ENCODE peak calls at places on chromosomes 4 and X, in eight cellular contexts. One of them, this sample, is unnamed.

GRCh38 chr4:72302981-72303704 is 265.9 kb downstream of the ADAMTS3 start:
- DNase-seq in CD8-positive, alpha-beta memory T cell: peak; percentile 31
- DNase-seq in thoracic aorta: no peak
- DNase-seq in IMR-90: peak; percentile 35
- DNase-seq in cardiac muscle cell: peak; percentile 58
- DNase-seq in body of pancreas: peak; percentile 41
- DNase-seq in aorta: no peak
- DNase-seq in tibial artery: no peak
- DNase-seq in this sample: no peak

GRCh38 chrX:139559383-139560042 is 29.0 kb downstream of the F9 start:
- DNase-seq in tibial artery: no peak
- DNase-seq in thoracic aorta: no peak
- DNase-seq in IMR-90: peak; percentile 43
- DNase-seq in cardiac muscle cell: peak; percentile 50
- DNase-seq in body of pancreas: peak; percentile 41
- DNase-seq in CD8-positive, alpha-beta memory T cell: no peak
- DNase-seq in aorta: no peak
- DNase-seq in this sample: no peak

GRCh38 chrX:85052207-85052606 is 48.5 kb downstream of the APOOL start:
- DNase-seq in IMR-90: peak; percentile 11
- DNase-seq in tibial artery: no peak
- DNase-seq in thoracic aorta: no peak
- DNase-seq in aorta: no peak
- DNase-seq in CD8-positive, alpha-beta memory T cell: no peak
- DNase-seq in cardiac muscle cell: peak; percentile 22
- DNase-seq in body of pancreas: no peak
- DNase-seq in this sample: no peak

GRCh38 chrX:49058794-49059193 is at the start of gene CCDC120:
- DNase-seq in aorta: no peak
- DNase-seq in CD8-positive, alpha-beta memory T cell: no peak
- DNase-seq in IMR-90: no peak
- DNase-seq in thoracic aorta: no peak
- DNase-seq in tibial artery: no peak
- DNase-seq in body of pancreas: peak; percentile 62
- DNase-seq in cardiac muscle cell: no peak
- DNase-seq in this sample: no peak

GRCh38 chrX:118901991-118902390 is 72.4 kb upstream of the LONRF3 start:
- DNase-seq in cardiac muscle cell: no peak
- DNase-seq in CD8-positive, alpha-beta memory T cell: no peak
- DNase-seq in tibial artery: no peak
- DNase-seq in aorta: no peak
- DNase-seq in thoracic aorta: no peak
- DNase-seq in IMR-90: no peak
- DNase-seq in body of pancreas: no peak
- DNase-seq in this sample: no peak

GRCh38 chrX:100216083-100216482 is 194.0 kb downstream of the PCDH19 start:
- DNase-seq in tibial artery: no peak
- DNase-seq in body of pancreas: no peak
- DNase-seq in CD8-positive, alpha-beta memory T cell: no peak
- DNase-seq in thoracic aorta: no peak
- DNase-seq in IMR-90: no peak
- DNase-seq in cardiac muscle cell: no peak
- DNase-seq in aorta: no peak
- DNase-seq in this sample: no peak

GRCh38 chrX:109987884-109988283 is 15.0 kb upstream of the TMEM164 start:
- DNase-seq in tibial artery: no peak
- DNase-seq in body of pancreas: no peak
- DNase-seq in thoracic aorta: no peak
- DNase-seq in aorta: no peak
- DNase-seq in CD8-positive, alpha-beta memory T cell: no peak
- DNase-seq in IMR-90: no peak
- DNase-seq in cardiac muscle cell: peak; percentile 82
- DNase-seq in this sample: peak; percentile 7

GRCh38 chr4:169665039-169665732 is 44.8 kb downstream of the CLCN3 start:
- DNase-seq in IMR-90: no peak
- DNase-seq in CD8-positive, alpha-beta memory T cell: no peak
- DNase-seq in tibial artery: no peak
- DNase-seq in aorta: no peak
- DNase-seq in body of pancreas: no peak
- DNase-seq in thoracic aorta: no peak
- DNase-seq in cardiac muscle cell: no peak
- DNase-seq in this sample: no peak

GRCh38 chr4:53152467-53152866 is 213.4 kb downstream of the SCFD2 start:
- DNase-seq in body of pancreas: no peak
- DNase-seq in IMR-90: no peak
- DNase-seq in cardiac muscle cell: no peak
- DNase-seq in tibial artery: no peak
- DNase-seq in aorta: no peak
- DNase-seq in CD8-positive, alpha-beta memory T cell: no peak
- DNase-seq in thoracic aorta: no peak
- DNase-seq in this sample: no peak

GRCh38 chr4:36532670-36533373 is 251.4 kb downstream of the DTHD1 start:
- DNase-seq in body of pancreas: no peak
- DNase-seq in aorta: no peak
- DNase-seq in cardiac muscle cell: no peak
- DNase-seq in IMR-90: no peak
- DNase-seq in CD8-positive, alpha-beta memory T cell: no peak
- DNase-seq in thoracic aorta: no peak
- DNase-seq in tibial artery: no peak
- DNase-seq in this sample: no peak

GRCh38 chr4:150224896-150225591 is 146.8 kb downstream of the DCLK2 start:
- DNase-seq in tibial artery: no peak
- DNase-seq in thoracic aorta: no peak
- DNase-seq in IMR-90: peak; percentile 99
- DNase-seq in aorta: no peak
- DNase-seq in body of pancreas: no peak
- DNase-seq in cardiac muscle cell: peak; percentile 63
- DNase-seq in CD8-positive, alpha-beta memory T cell: no peak
- DNase-seq in this sample: no peak

GRCh38 chr4:24143741-24144140 is 253.9 kb upstream of the PPARGC1A start:
- DNase-seq in CD8-positive, alpha-beta memory T cell: no peak
- DNase-seq in tibial artery: no peak
- DNase-seq in aorta: no peak
- DNase-seq in IMR-90: no peak
- DNase-seq in cardiac muscle cell: no peak
- DNase-seq in thoracic aorta: no peak
- DNase-seq in body of pancreas: no peak
- DNase-seq in this sample: no peak

GRCh38 chr4:41507292-41507933 is 30.5 kb upstream of the LIMCH1 start:
- DNase-seq in aorta: no peak
- DNase-seq in IMR-90: no peak
- DNase-seq in thoracic aorta: no peak
- DNase-seq in cardiac muscle cell: peak; percentile 53
- DNase-seq in tibial artery: no peak
- DNase-seq in CD8-positive, alpha-beta memory T cell: no peak
- DNase-seq in body of pancreas: no peak
- DNase-seq in this sample: no peak

GRCh38 chr4:172141025-172141424 is 327.8 kb downstream of the GALNTL6 start:
- DNase-seq in body of pancreas: no peak
- DNase-seq in CD8-positive, alpha-beta memory T cell: no peak
- DNase-seq in cardiac muscle cell: no peak
- DNase-seq in IMR-90: no peak
- DNase-seq in tibial artery: no peak
- DNase-seq in thoracic aorta: no peak
- DNase-seq in aorta: no peak
- DNase-seq in this sample: no peak

GRCh38 chr4:80967346-80967745 is 63.2 kb upstream of the BMP3 start:
- DNase-seq in IMR-90: no peak
- DNase-seq in CD8-positive, alpha-beta memory T cell: no peak
- DNase-seq in tibial artery: no peak
- DNase-seq in aorta: no peak
- DNase-seq in body of pancreas: no peak
- DNase-seq in thoracic aorta: no peak
- DNase-seq in cardiac muscle cell: no peak
- DNase-seq in this sample: no peak

GRCh38 chrX:106932492-106932923 is 12.3 kb downstream of the CLDN2 start:
- DNase-seq in IMR-90: peak; percentile 57
- DNase-seq in thoracic aorta: no peak
- DNase-seq in tibial artery: no peak
- DNase-seq in cardiac muscle cell: peak; percentile 54
- DNase-seq in body of pancreas: no peak
- DNase-seq in CD8-positive, alpha-beta memory T cell: no peak
- DNase-seq in aorta: no peak
- DNase-seq in this sample: no peak

GRCh38 chrX:100289159-100289558 is 120.9 kb downstream of the PCDH19 start:
- DNase-seq in CD8-positive, alpha-beta memory T cell: no peak
- DNase-seq in cardiac muscle cell: no peak
- DNase-seq in aorta: no peak
- DNase-seq in tibial artery: no peak
- DNase-seq in body of pancreas: no peak
- DNase-seq in thoracic aorta: no peak
- DNase-seq in IMR-90: no peak
- DNase-seq in this sample: no peak

GRCh38 chrX:136468391-136469103 is 19.2 kb upstream of the BRS3 start:
- DNase-seq in tibial artery: no peak
- DNase-seq in thoracic aorta: no peak
- DNase-seq in CD8-positive, alpha-beta memory T cell: no peak
- DNase-seq in IMR-90: no peak
- DNase-seq in cardiac muscle cell: no peak
- DNase-seq in body of pancreas: no peak
- DNase-seq in aorta: no peak
- DNase-seq in this sample: no peak

GRCh38 chrX:136476501-136476900 is 11.2 kb upstream of the BRS3 start:
- DNase-seq in tibial artery: no peak
- DNase-seq in CD8-positive, alpha-beta memory T cell: no peak
- DNase-seq in cardiac muscle cell: no peak
- DNase-seq in aorta: no peak
- DNase-seq in body of pancreas: no peak
- DNase-seq in thoracic aorta: no peak
- DNase-seq in IMR-90: no peak
- DNase-seq in this sample: no peak

GRCh38 chrX:136475236-136475635 is 12.5 kb upstream of the BRS3 start:
- DNase-seq in thoracic aorta: no peak
- DNase-seq in body of pancreas: no peak
- DNase-seq in cardiac muscle cell: no peak
- DNase-seq in IMR-90: no peak
- DNase-seq in CD8-positive, alpha-beta memory T cell: no peak
- DNase-seq in aorta: no peak
- DNase-seq in tibial artery: no peak
- DNase-seq in this sample: no peak

GRCh38 chrX:136477026-136477425 is 10.7 kb upstream of the BRS3 start:
- DNase-seq in CD8-positive, alpha-beta memory T cell: no peak
- DNase-seq in thoracic aorta: no peak
- DNase-seq in IMR-90: no peak
- DNase-seq in cardiac muscle cell: no peak
- DNase-seq in body of pancreas: no peak
- DNase-seq in tibial artery: no peak
- DNase-seq in aorta: no peak
- DNase-seq in this sample: no peak

GRCh38 chrX:136473663-136474062 is 14.1 kb upstream of the BRS3 start:
- DNase-seq in thoracic aorta: no peak
- DNase-seq in IMR-90: no peak
- DNase-seq in cardiac muscle cell: no peak
- DNase-seq in body of pancreas: no peak
- DNase-seq in tibial artery: no peak
- DNase-seq in aorta: no peak
- DNase-seq in CD8-positive, alpha-beta memory T cell: no peak
- DNase-seq in this sample: no peak
- H3K27me3 ChIP-seq in thoracic aorta: no peaks in the 10 kb centered on the region
- H3K27me3 ChIP-seq in IMR-90: peaks cover 5% of the 10 kb centered on the region
- H3K27me3 ChIP-seq in cardiac muscle cell: no peaks in the 10 kb centered on the region
- H3K27me3 ChIP-seq in body of pancreas: no peaks in the 10 kb centered on the region
- H3K27me3 ChIP-seq in tibial artery: no peaks in the 10 kb centered on the region
- H3K27me3 ChIP-seq in aorta: no peaks in the 10 kb centered on the region
- H3K27me3 ChIP-seq in CD8-positive, alpha-beta memory T cell: no peaks in the 10 kb centered on the region
- H3K27me3 ChIP-seq in this sample: no peaks in the 10 kb centered on the region

GRCh38 chr4:38759077-38759789 is 23.6 kb downstream of the TLR10 start:
- DNase-seq in body of pancreas: peak; percentile 58
- DNase-seq in thoracic aorta: no peak
- DNase-seq in IMR-90: peak; percentile 80
- DNase-seq in aorta: no peak
- DNase-seq in CD8-positive, alpha-beta memory T cell: peak; percentile 61
- DNase-seq in tibial artery: peak; percentile 45
- DNase-seq in cardiac muscle cell: peak; percentile 84
- DNase-seq in this sample: peak; percentile 75

GRCh38 chr4:38760915-38761314 is 21.9 kb downstream of the TLR10 start:
- DNase-seq in aorta: no peak
- DNase-seq in body of pancreas: no peak
- DNase-seq in CD8-positive, alpha-beta memory T cell: no peak
- DNase-seq in IMR-90: no peak
- DNase-seq in thoracic aorta: no peak
- DNase-seq in cardiac muscle cell: no peak
- DNase-seq in tibial artery: no peak
- DNase-seq in this sample: no peak

GRCh38 chr4:38759790-38760122 is 23.0 kb downstream of the TLR10 start:
- DNase-seq in IMR-90: no peak
- DNase-seq in body of pancreas: no peak
- DNase-seq in aorta: no peak
- DNase-seq in thoracic aorta: no peak
- DNase-seq in CD8-positive, alpha-beta memory T cell: no peak
- DNase-seq in tibial artery: no peak
- DNase-seq in cardiac muscle cell: no peak
- DNase-seq in this sample: no peak

GRCh38 chr4:38762560-38762959 is 20.2 kb downstream of the TLR10 start:
- DNase-seq in CD8-positive, alpha-beta memory T cell: no peak
- DNase-seq in aorta: no peak
- DNase-seq in cardiac muscle cell: no peak
- DNase-seq in body of pancreas: no peak
- DNase-seq in tibial artery: no peak
- DNase-seq in thoracic aorta: no peak
- DNase-seq in IMR-90: no peak
- DNase-seq in this sample: no peak

GRCh38 chr4:38757945-38758344 is 24.8 kb downstream of the TLR10 start:
- DNase-seq in CD8-positive, alpha-beta memory T cell: no peak
- DNase-seq in cardiac muscle cell: no peak
- DNase-seq in body of pancreas: peak; percentile 18
- DNase-seq in thoracic aorta: no peak
- DNase-seq in tibial artery: no peak
- DNase-seq in IMR-90: no peak
- DNase-seq in aorta: no peak
- DNase-seq in this sample: no peak
- H3K4me1 ChIP-seq in CD8-positive, alpha-beta memory T cell: no peaks in the 10 kb centered on the region
- H3K4me1 ChIP-seq in cardiac muscle cell: peaks cover 3% of the 10 kb centered on the region
- H3K4me1 ChIP-seq in body of pancreas: no peaks in the 10 kb centered on the region
- H3K4me1 ChIP-seq in thoracic aorta: peaks cover 14% of the 10 kb centered on the region
- H3K4me1 ChIP-seq in tibial artery: peaks cover 10% of the 10 kb centered on the region
- H3K4me1 ChIP-seq in IMR-90: peaks cover 4% of the 10 kb centered on the region
- H3K4me1 ChIP-seq in aorta: no peaks in the 10 kb centered on the region
- H3K4me1 ChIP-seq in this sample: no peaks in the 10 kb centered on the region

GRCh38 chr4:3741217-3742011 is 24.8 kb upstream of the ADRA2C start:
- DNase-seq in body of pancreas: no peak
- DNase-seq in thoracic aorta: no peak
- DNase-seq in aorta: no peak
- DNase-seq in tibial artery: no peak
- DNase-seq in cardiac muscle cell: no peak
- DNase-seq in CD8-positive, alpha-beta memory T cell: no peak
- DNase-seq in IMR-90: no peak
- DNase-seq in this sample: no peak
- H3K27me3 ChIP-seq in body of pancreas: no peaks in the 10 kb centered on the region
- H3K27me3 ChIP-seq in thoracic aorta: no peaks in the 10 kb centered on the region
- H3K27me3 ChIP-seq in aorta: no peaks in the 10 kb centered on the region
- H3K27me3 ChIP-seq in tibial artery: peaks cover 21% of the 10 kb centered on the region
- H3K27me3 ChIP-seq in cardiac muscle cell: peaks cover 13% of the 10 kb centered on the region
- H3K27me3 ChIP-seq in CD8-positive, alpha-beta memory T cell: peaks cover 4% of the 10 kb centered on the region
- H3K27me3 ChIP-seq in IMR-90: peaks cover 51% of the 10 kb centered on the region
- H3K27me3 ChIP-seq in this sample: peaks cover 22% of the 10 kb centered on the region

DNA sequence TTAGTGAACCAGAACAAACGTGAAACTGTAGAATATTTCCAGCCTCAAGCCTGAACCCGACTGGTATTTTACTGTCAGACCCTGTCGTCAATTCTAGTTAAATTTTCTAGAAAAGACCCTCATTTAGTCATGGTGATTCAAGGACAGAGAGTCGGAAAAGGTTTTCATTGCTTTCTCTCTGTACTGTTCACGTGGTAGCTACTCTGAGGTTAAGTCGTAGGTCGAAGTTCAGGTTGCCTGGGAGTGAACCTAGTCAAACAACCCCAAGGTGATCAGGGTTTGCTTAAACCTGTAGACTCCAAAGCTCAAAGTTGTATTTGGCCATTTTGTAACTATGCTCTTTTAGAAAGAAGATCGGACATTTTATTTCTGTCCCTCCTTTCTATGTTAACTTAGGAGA is 283.6 kb downstream of the ARHGAP10 start:
- DNase-seq in cardiac muscle cell: no peak
- DNase-seq in body of pancreas: no peak
- DNase-seq in CD8-positive, alpha-beta memory T cell: no peak
- DNase-seq in IMR-90: no peak
- DNase-seq in aorta: no peak
- DNase-seq in thoracic aorta: no peak
- DNase-seq in tibial artery: no peak
- DNase-seq in this sample: no peak
- H3K4me1 ChIP-seq in cardiac muscle cell: no peaks in the 10 kb centered on the region
- H3K4me1 ChIP-seq in body of pancreas: peaks cover 16% of the 10 kb centered on the region
- H3K4me1 ChIP-seq in CD8-positive, alpha-beta memory T cell: no peaks in the 10 kb centered on the region
- H3K4me1 ChIP-seq in IMR-90: peaks cover 7% of the 10 kb centered on the region
- H3K4me1 ChIP-seq in aorta: peaks cover 13% of the 10 kb centered on the region
- H3K4me1 ChIP-seq in thoracic aorta: peaks cover 42% of the 10 kb centered on the region
- H3K4me1 ChIP-seq in tibial artery: peaks cover 19% of the 10 kb centered on the region
- H3K4me1 ChIP-seq in this sample: peaks cover 9% of the 10 kb centered on the region